ENCODE peak calls at places on chromosomes 6 and 20, in four cellular contexts. O, R, W and X are unnamed samples.

GRCh38 chr20:25309395-25310267 is 61.7 kb downstream of the PYGB start:
- DNase-seq in O (no peak), R (no peak), W (no peak), X (peak)

GRCh38 chr6:50030777-50031562 is 9.2 kb upstream of the DEFB110 start:
- DNase-seq in O (peak), R (peak), W (no peak), X (peak)

GRCh38 chr6:129759851-129760595 is 50.0 kb upstream of the ARHGAP18 start:
- DNase-seq in O (no peak), R (no peak), W (no peak), X (no peak)

GRCh38 chr6:68126089-68126749 is 508.9 kb upstream of the ADGRB3 start:
- DNase-seq in O (no peak), R (no peak), W (no peak), X (no peak)

GRCh38 chr6:41741625-41742490 is 5.3 kb downstream of the PGC start:
- DNase-seq in O (no peak), R (no peak), W (no peak), X (no peak)

GRCh38 chr6:1131285-1132079 is 180.4 kb upstream of the FOXQ1 start:
- DNase-seq in O (no peak), R (no peak), W (no peak), X (no peak)

GRCh38 chr20:1373614-1374013 is 19.2 kb downstream of the FKBP1A start:
- DNase-seq in O (no peak), R (no peak), W (peak), X (no peak)

GRCh38 chr6:136265101-136265500 is 15.0 kb upstream of the MTFR2 start:
- DNase-seq in O (no peak), R (no peak), W (no peak), X (no peak)

GRCh38 chr6:127907960-127908640 is 7.2 kb upstream of the THEMIS start:
- DNase-seq in O (no peak), R (no peak), W (no peak), X (no peak)

GRCh38 chr6:37289931-37290330 is 32.0 kb upstream of the TMEM217 start:
- DNase-seq in O (no peak), R (no peak), W (no peak), X (no peak)